ENCODE peak calls at places on chromosomes 3 and 15, in six cellular contexts. D is ELF-1, T is HEK293T, G is left colon, R is Daoy, C is left lung. I is an unnamed sample.

GRCh38 chr15:40365016-40365415 is 7.0 kb downstream of the DISP2 start:
- DNase-seq in G (no peak), T (no peak), R (no peak), C (no peak), D (no peak), I (no peak)

GRCh38 chr3:67384790-67385397 is 269.5 kb downstream of the SUCLG2 start:
- DNase-seq in C (no peak), T (peak), D (peak), G (peak), R (peak), I (peak)

GRCh38 chr3:117192888-117193287 is 483.3 kb downstream of the TUSC7 start:
- DNase-seq in T (no peak), R (peak), C (no peak), D (no peak), G (no peak), I (no peak)

GRCh38 chr15:94673801-94674200 is 442.4 kb downstream of the MCTP2 start:
- DNase-seq in D (no peak), R (peak), G (no peak), T (no peak), C (no peak), I (no peak)

GRCh38 chr15:62125763-62126162 is 39.3 kb downstream of the C2CD4B start:
- DNase-seq in R (peak), D (no peak), C (no peak), T (peak), G (peak), I (peak)

GRCh38 chr3:58336135-58336882 is 3.6 kb downstream of the PXK start:
- DNase-seq in C (no peak), G (no peak), T (no peak), D (no peak), R (peak), I (no peak)

GRCh38 chr3:9349321-9350117 is 13.3 kb upstream of the THUMPD3 start:
- DNase-seq in G (no peak), T (no peak), R (peak), D (no peak), C (no peak), I (no peak)

GRCh38 chr3:45940004-45940780 is 3.1 kb upstream of the CXCR6 start:
- DNase-seq in R (no peak), D (peak), C (no peak), G (no peak), T (no peak), I (no peak)

GRCh38 chr3:46734773-46735172 is 17.1 kb upstream of the PRSS50 start:
- DNase-seq in G (no peak), C (no peak), R (no peak), T (no peak), D (no peak), I (no peak)

GRCh38 chr15:67456677-67457529 is 64.0 kb upstream of the C15orf61 start:
- DNase-seq in T (peak), C (peak), R (peak), G (peak), D (peak), I (peak)

GRCh38 chr3:136281966-136282554 is 31.9 kb downstream of the PCCB start:
- DNase-seq in D (no peak), R (no peak), C (no peak), T (no peak), G (no peak), I (no peak)

I was measured in NCI-H526 treated with DMSO at 0.1 percent for 48 hours.